ENCODE peak calls at places on chromosomes 4 and X, in nine cellular contexts. K, T, J, C, X, Z, L, B and H are unnamed samples.

GRCh38 chr4:3808597-3808996 is 42.4 kb downstream of the ADRA2C start:
- DNase-seq in L (no peak), T (no peak), C (no peak), Z (no peak), J (no peak), B (no peak), X (no peak), K (peak), H (no peak)

GRCh38 chr4:80005863-80006262 is 67.2 kb downstream of the ANTXR2 start:
- DNase-seq in K (no peak), C (peak), T (no peak), J (no peak), B (no peak), X (no peak), L (no peak), Z (no peak), H (no peak)

GRCh38 chr4:112637552-112637866 is 566 bp downstream of the LARP7 start:
- DNase-seq in C (no peak), T (no peak), B (no peak), X (no peak), Z (peak), L (no peak), K (no peak), J (no peak), H (no peak)

GRCh38 chr4:32117696-32118095 is 1397.5 kb downstream of the PCDH7 start:
- DNase-seq in J (no peak), L (no peak), K (no peak), B (peak), X (no peak), T (no peak), Z (no peak), C (no peak), H (no peak)

GRCh38 chr4:165813606-165814005 is 59.4 kb upstream of the TLL1 start:
- DNase-seq in B (no peak), T (no peak), C (no peak), L (no peak), K (no peak), J (no peak), X (no peak), Z (no peak), H (no peak)

GRCh38 chrX:2435465-2435864 is 65.3 kb downstream of the DHRSX start:
- DNase-seq in J (no peak), C (no peak), K (no peak), Z (no peak), T (no peak), L (no peak), X (no peak), B (no peak), H (no peak)

GRCh38 chr4:56986192-56986591 is 7.5 kb downstream of the POLR2B start:
- DNase-seq in T (no peak), C (no peak), K (no peak), J (no peak), Z (no peak), X (no peak), L (no peak), B (no peak), H (no peak)

GRCh38 chr4:25953740-25954139 is 39.7 kb downstream of the SMIM20 start:
- DNase-seq in J (no peak), K (no peak), L (no peak), T (no peak), C (peak), B (no peak), Z (peak), X (no peak), H (no peak)

GRCh38 chrX:116806288-116806802 is 343.6 kb upstream of the CT83 start:
- DNase-seq in B (no peak), J (no peak), T (no peak), K (no peak), C (no peak), L (no peak), Z (no peak), X (no peak), H (no peak)

GRCh38 chr4:1195894-1196401 is 23.6 kb upstream of the SPON2 start:
- DNase-seq in C (no peak), T (no peak), K (peak), X (peak), J (peak), B (no peak), L (no peak), Z (no peak), H (no peak)

GRCh38 chrX:20067709-20068315 is 48.9 kb downstream of the MAP7D2 start:
- DNase-seq in J (peak), L (peak), B (peak), T (no peak), C (peak), X (peak), Z (peak), K (peak), H (no peak)

GRCh38 chrX:40095588-40096394 is 2.0 kb downstream of the BCOR start:
- DNase-seq in Z (peak), L (no peak), T (no peak), J (no peak), X (peak), K (peak), B (no peak), C (no peak), H (no peak)